ENCODE peak calls at places on chromosomes 12 and 14, in ten cellular contexts. P, H, L, I, K, O, C, Q, A and Z are unnamed samples.

GRCh38 chr12:50641566-50641965 is 122.3 kb upstream of the ATF1 start:
- ATAC-seq in C (no peak), L (no peak), A (no peak), P (peak; percentile 65), Q (no peak), O (peak; percentile 26), H (no peak), I (no peak), K (no peak), Z (no peak)

GRCh38 chr12:84638811-84639368 is 273.7 kb downstream of the SLC6A15 start:
- ATAC-seq in P (no peak), O (no peak), L (no peak), C (no peak), Q (no peak), K (no peak), H (no peak), I (no peak), A (no peak), Z (no peak)

GRCh38 chr14:67853207-67853606 is 33.6 kb downstream of the RAD51B start:
- ATAC-seq in L (peak; percentile 34), C (no peak), I (no peak), Q (no peak), O (no peak), A (peak; percentile 80), K (peak; percentile 66), H (no peak), P (no peak), Z (no peak)

GRCh38 chr12:58934528-58934927 is 14.2 kb upstream of the LRIG3 start:
- ATAC-seq in K (no peak), H (no peak), C (no peak), Q (no peak), A (no peak), O (no peak), L (no peak), I (no peak), P (no peak), Z (peak; percentile 77)

GRCh38 chr14:94164685-94165431 is 9.3 kb upstream of the PPP4R4 start:
- ATAC-seq in P (no peak), H (peak; percentile 10), O (no peak), A (no peak), L (no peak), K (no peak), Q (no peak), C (no peak), I (no peak), Z (no peak)

GRCh38 chr12:45285717-45286116 is 69.8 kb downstream of the ANO6 start:
- ATAC-seq in K (no peak), Q (no peak), C (no peak), A (no peak), I (no peak), O (no peak), P (no peak), H (no peak), L (no peak), Z (no peak)

GRCh38 chr14:70770490-70770889 is 38.8 kb downstream of the MAP3K9 start:
- ATAC-seq in C (no peak), Q (no peak), I (peak; percentile 87), O (no peak), L (no peak), P (no peak), K (no peak), A (no peak), H (no peak), Z (no peak)

GRCh38 chr12:54523637-54524036 is 25.8 kb upstream of the PDE1B start:
- ATAC-seq in Q (no peak), P (no peak), K (no peak), A (no peak), H (no peak), O (no peak), L (no peak), C (no peak), I (no peak), Z (no peak)

DNA sequence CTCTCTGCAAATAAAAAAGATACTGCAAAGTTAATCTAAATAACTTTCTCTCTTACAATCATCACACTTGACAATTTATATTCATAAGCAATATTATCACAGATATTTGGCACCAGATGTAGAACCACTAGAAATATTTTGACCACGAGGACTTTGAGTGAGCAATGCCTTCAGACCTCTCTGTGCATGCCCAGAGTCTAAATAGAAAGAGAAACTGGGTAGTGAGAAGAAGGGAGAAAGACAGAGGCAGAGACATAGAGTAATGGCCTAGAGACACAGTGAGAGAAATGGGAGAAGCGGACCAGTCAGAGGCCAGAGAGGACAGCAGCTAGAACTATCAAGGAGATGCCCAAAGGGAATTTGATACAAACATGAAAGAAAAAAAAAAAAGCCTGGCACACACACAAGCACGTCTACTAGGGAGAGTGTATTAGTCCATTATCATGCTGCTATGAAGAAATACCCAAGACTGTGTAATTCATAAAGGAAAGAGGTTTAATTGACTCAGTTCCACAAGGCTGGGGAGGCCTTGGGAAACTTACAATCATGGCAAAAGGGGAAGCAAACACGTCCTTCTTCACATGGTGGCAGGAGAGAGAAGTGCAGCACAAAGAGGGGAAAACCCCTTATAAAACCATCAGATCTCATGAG is 41.1 kb downstream of the BMP4 start:
- ATAC-seq in C (no peak), I (no peak), Q (no peak), L (no peak), P (no peak), O (no peak), A (no peak), H (no peak), K (no peak), Z (no peak)
- H3K27ac ChIP-seq in C (no peak overlapping the region), I (no peak overlapping the region), Q (no peak overlapping the region), L (no peak overlapping the region), P (no peak overlapping the region), O (no peak overlapping the region), A (no peak overlapping the region), H (no peak overlapping the region), K (no peak overlapping the region), Z (no peak overlapping the region)

GRCh38 chr14:61569783-61570182 is 125.5 kb upstream of the HIF1A start:
- ATAC-seq in K (peak; percentile 77), C (peak; percentile 81), O (no peak), I (peak; percentile 20), P (no peak), H (no peak), Q (peak; percentile 26), L (peak; percentile 11), A (no peak), Z (peak; percentile 44)
- TF ChIP-seq POLR2A in K (no peak), C (no peak), O (no peak), I (no peak), P (peak; percentile 49), H (no peak), Q (no peak), L (no peak), A (no peak), Z (no peak)

GRCh38 chr12:52518574-52519469 is 1.4 kb downstream of the KRT5 start:
- ATAC-seq in O (no peak), A (no peak), P (no peak), I (no peak), Q (no peak), K (no peak), C (no peak), H (no peak), L (no peak), Z (no peak)
- H3K27ac ChIP-seq in O (no peak overlapping the region), A (no peak overlapping the region), P (no peak overlapping the region), I (no peak overlapping the region), Q (no peak overlapping the region), K (no peak overlapping the region), C (no peak overlapping the region), H (no peak overlapping the region), L (no peak overlapping the region), Z (no peak overlapping the region)

DNA sequence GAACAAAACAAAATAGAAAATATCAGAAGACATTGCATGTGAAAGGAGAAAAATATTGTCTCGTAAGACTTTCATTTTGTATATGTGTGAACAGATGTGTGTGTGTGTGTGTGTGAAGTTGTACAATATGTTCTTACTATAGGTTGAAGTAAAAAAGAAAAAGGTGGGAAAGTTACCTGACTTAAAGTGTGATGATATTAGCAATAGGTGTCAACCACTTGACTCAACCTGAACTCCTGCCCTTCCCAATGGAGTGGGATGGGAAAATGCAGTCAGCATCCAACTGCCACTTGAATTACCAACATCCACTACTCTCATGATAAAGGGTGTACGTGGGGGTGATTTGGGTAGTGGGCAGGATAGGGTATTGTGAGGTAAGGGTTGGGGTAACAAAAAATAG is 181.5 kb downstream of the CHST11 start:
- ATAC-seq in P (no peak), O (no peak), C (no peak), A (no peak), K (no peak), H (no peak), I (no peak), Q (no peak), L (no peak), Z (no peak)
- TF ChIP-seq POLR2A in P (no peak), O (no peak), C (no peak), A (no peak), K (no peak), H (no peak), I (no peak), Q (no peak), L (no peak), Z (no peak)

GRCh38 chr14:51928568-51928967 is 60.8 kb upstream of the RTRAF start:
- ATAC-seq in O (no peak), Q (no peak), I (no peak), H (no peak), P (no peak), K (no peak), L (no peak), A (no peak), C (no peak), Z (no peak)
- H3K27ac ChIP-seq in O (no peak overlapping the region), Q (no peak overlapping the region), I (no peak overlapping the region), H (no peak overlapping the region), P (no peak overlapping the region), K (no peak overlapping the region), L (no peak overlapping the region), A (no peak overlapping the region), C (no peak overlapping the region), Z (no peak overlapping the region)

DNA sequence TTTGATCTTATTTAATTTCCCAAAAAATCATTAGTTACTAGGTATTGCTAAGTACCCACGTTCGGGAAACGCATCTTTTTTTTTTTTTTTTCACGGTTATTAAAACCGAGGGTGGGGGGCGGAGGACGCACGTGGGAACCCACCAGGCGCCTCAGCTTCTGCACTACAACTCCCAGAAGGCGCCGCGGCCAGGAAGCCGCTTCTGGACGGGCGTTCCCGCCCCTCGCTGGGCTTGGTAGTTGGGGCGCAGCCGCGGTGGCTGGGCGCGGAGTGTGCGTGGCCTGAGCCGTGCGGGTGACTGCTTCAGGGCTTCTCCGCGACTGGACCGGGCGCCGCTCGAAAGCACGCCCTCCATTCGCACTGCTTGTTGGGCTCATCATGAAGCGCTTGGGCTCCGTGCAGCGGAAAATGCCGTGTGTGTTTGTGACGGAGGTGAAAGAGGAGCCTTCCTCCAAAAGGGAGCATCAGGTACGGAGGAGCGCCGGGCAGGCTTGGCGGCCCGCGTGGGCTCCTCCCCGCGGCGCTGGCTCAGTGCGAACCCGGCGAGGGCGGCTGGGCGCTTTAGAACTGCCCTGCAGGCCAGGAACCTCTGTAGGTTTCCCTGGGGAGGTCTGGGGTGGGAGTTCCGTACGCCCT is 6.2 kb upstream of the C12orf50 start:
- ATAC-seq in C (peak; percentile 100), A (peak; percentile 97), K (peak; percentile 100), O (peak; percentile 100), I (peak; percentile 99), H (peak; percentile 100), L (peak; percentile 99), Q (peak; percentile 94), P (peak; percentile 98), Z (peak; percentile 99)
- TF ChIP-seq POLR2A in C (no peak), A (peak; percentile 97), K (peak; percentile 66), O (peak; percentile 98), I (peak; percentile 91), H (peak; percentile 92), L (peak; percentile 83), Q (peak; percentile 80), P (peak; percentile 91), Z (peak; percentile 74)